ENCODE peak calls at places on chromosomes 7 and 10, in four cellular contexts. W, I, P and G are unnamed samples.

GRCh38 chr7:44912775-44913347 is 27.5 kb upstream of the PURB start:
- DNase-seq in W (no peak), I (peak; percentile 20), P (no peak), G (no peak)

GRCh38 chr10:13852872-13853271 is 266.1 kb downstream of the PRPF18 start:
- DNase-seq in W (no peak), I (no peak), P (no peak), G (no peak)

GRCh38 chr7:27101906-27102577 is 441 bp downstream of the HOXA2 start:
- DNase-seq in W (no peak), I (no peak), P (no peak), G (no peak)

GRCh38 chr10:131815366-131816156 is 85.2 kb upstream of the PPP2R2D start:
- DNase-seq in W (no peak), I (no peak), P (no peak), G (no peak)

GRCh38 chr7:17029150-17029549 is 147.4 kb upstream of the AGR3 start:
- DNase-seq in W (no peak), I (no peak), P (no peak), G (no peak)

GRCh38 chr10:69224862-69225657 is 4.9 kb downstream of the HKDC1 start:
- DNase-seq in W (no peak), I (no peak), P (no peak), G (no peak)

GRCh38 chr7:158840604-158841003 is 11.3 kb upstream of the ESYT2 start:
- DNase-seq in W (no peak), I (no peak), P (no peak), G (no peak)

GRCh38 chr7:105408791-105409410 is 20.2 kb upstream of the SRPK2 start:
- DNase-seq in W (no peak), I (no peak), P (no peak), G (no peak)

GRCh38 chr10:86970152-86970886 is 2.0 kb downstream of the ADIRF start:
- DNase-seq in W (no peak), I (no peak), P (no peak), G (peak; percentile 62)

GRCh38 chr7:33399528-33400213 is 270.3 kb downstream of the BBS9 start:
- DNase-seq in W (no peak), I (no peak), P (no peak), G (no peak)

GRCh38 chr7:153522261-153522660 is 529.9 kb upstream of the DPP6 start:
- DNase-seq in W (no peak), I (no peak), P (no peak), G (no peak)

GRCh38 chr10:34113504-34114225 is 701.4 kb downstream of the PARD3 start:
- DNase-seq in W (no peak), I (no peak), P (no peak), G (no peak)

GRCh38 chr7:136897676-136898075 is 29.2 kb downstream of the CHRM2 start:
- DNase-seq in W (no peak), I (no peak), P (no peak), G (no peak)

GRCh38 chr10:55043540-55043939 is 242.5 kb upstream of the PCDH15 start:
- DNase-seq in W (no peak), I (no peak), P (no peak), G (no peak)

GRCh38 chr7:43112941-43113621 is 634 bp downstream of the HECW1 start:
- DNase-seq in W (peak; percentile 71), I (no peak), P (peak; percentile 23), G (no peak)

GRCh38 chr7:142800699-142801260 is 30.0 kb downstream of the PRSS2 start:
- DNase-seq in W (no peak), I (no peak), P (no peak), G (no peak)

GRCh38 chr7:105461518-105461917 is 60.6 kb downstream of the PUS7 start:
- DNase-seq in W (no peak), I (peak; percentile 21), P (no peak), G (no peak)

GRCh38 chr10:124640056-124640455 is 104.1 kb downstream of the FAM53B start:
- DNase-seq in W (no peak), I (no peak), P (no peak), G (no peak)

GRCh38 chr10:124639646-124640045 is 104.5 kb downstream of the FAM53B start:
- DNase-seq in W (no peak), I (no peak), P (no peak), G (no peak)

GRCh38 chr10:124640538-124641231 is 103.5 kb downstream of the FAM53B start:
- DNase-seq in W (no peak), I (no peak), P (peak; percentile 46), G (no peak)

GRCh38 chr10:124642076-124642710 is 102.0 kb downstream of the FAM53B start:
- DNase-seq in W (no peak), I (no peak), P (no peak), G (no peak)

DNA sequence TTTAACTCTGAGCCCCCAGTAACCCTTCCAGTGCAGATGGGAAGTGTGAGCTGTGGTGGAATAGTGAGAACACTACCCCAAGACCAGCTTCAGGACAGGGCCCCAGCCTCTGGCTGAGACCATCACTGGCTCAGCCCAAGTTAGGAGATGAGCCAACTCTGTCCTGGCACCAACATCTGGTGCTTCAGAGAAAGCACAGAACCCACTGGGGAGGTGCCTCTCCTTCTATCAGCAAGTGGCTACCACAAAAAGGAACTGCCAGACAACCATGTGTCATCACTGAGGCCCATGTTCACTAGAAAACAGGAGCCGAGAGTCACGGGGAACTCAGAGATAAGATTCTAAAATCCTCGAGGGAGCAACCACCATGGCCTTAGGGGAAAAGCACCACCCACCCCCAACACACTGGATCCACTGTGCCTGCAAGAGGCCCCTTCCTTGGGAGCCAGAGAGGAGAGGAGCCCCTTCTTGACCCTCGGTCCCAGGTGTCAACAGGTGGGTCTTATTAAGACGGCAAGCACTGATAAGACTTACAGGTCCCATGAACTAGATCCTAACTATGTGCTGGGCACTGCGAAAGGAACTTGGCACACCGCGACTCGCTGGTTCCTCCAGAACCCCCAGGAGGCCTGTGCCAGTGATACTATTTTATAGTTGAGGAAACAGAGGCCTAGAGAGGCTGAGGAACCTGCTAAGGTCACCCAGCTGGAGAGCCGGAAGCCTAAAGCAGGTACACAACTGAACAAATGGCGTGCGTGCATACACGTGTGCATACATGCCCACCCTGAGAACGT is 102.7 kb downstream of the FAM53B start:
- DNase-seq in W (no peak), I (no peak), P (peak; percentile 41), G (no peak)
- TF ChIP-seq ZNF274 in W (no peak), I (no peak), P (no peak), G (no peak)

GRCh38 chr10:88830643-88831277 is 20.9 kb downstream of the ANKRD22 start:
- DNase-seq in W (no peak), I (no peak), P (no peak), G (no peak)
- H3K4me3 ChIP-seq in W (no peak overlapping the region), I (no peak overlapping the region), P (no peak overlapping the region), G (no peak overlapping the region)

DNA sequence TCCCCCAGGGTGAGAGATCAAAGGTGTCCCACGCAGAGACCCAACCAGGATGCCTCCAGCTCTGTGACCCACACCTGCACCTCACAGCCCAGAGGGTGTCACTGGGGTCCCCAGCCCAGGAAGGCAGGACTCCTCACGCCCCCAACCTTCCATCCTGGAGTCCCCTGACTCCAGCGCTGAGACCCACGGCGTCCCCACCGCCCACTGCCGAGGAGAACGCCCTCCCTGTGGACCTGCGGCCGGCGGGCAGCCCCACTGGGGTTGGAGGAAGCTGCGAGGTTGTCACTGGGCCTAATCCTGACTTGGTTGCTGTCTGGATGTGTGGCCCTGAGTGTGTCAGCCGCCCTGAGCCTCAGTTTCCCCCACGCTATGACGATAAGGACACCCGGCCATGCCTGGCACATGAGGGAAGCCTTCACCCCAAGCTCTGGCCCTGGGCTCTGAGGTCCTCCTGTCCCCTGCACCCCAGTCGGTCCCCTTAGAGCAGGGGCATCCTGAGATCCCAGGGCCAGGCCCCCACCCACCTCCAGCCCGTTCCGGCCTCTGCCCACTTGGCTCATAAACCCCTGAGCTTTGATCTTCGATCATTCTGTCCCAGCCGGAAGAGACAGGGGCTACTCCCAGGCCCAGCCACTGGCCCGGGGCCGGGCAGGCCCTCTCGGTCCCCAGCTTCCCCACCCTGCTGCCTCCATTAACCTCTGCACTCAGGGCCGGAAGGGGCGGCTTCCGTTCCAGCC is 113.3 kb downstream of the UNCX start:
- DNase-seq in W (no peak), I (no peak), P (no peak), G (no peak)
- TF ChIP-seq ZNF274 in W (no peak), I (no peak), P (no peak), G (no peak)

GRCh38 chr10:110426294-110427153 is 71.2 kb upstream of the DUSP5 start:
- DNase-seq in W (no peak), I (no peak), P (no peak), G (no peak)
- H3K4me3 ChIP-seq in W (no peak overlapping the region), I (no peak overlapping the region), P (no peak overlapping the region), G (no peak overlapping the region)

GRCh38 chr7:115679976-115680375 is 350.6 kb downstream of the TFEC start:
- DNase-seq in W (peak; percentile 57), I (peak; percentile 58), P (no peak), G (peak; percentile 38)
- TF ChIP-seq ZNF274 in W (no peak), I (no peak), P (no peak), G (no peak)

GRCh38 chr10:118995739-118996138 is 33.8 kb upstream of the NANOS1 start:
- DNase-seq in W (no peak), I (no peak), P (no peak), G (no peak)
- H3K4me3 ChIP-seq in W (no peak overlapping the region), I (no peak overlapping the region), P (no peak overlapping the region), G (no peak overlapping the region)

GRCh38 chr10:51687296-51687695 is 12.1 kb downstream of the CSTF2T start:
- DNase-seq in W (no peak), I (no peak), P (no peak), G (no peak)

GRCh38 chr10:51679841-51680240 is 19.6 kb downstream of the CSTF2T start:
- DNase-seq in W (no peak), I (no peak), P (no peak), G (no peak)

GRCh38 chr10:51685768-51686167 is 13.6 kb downstream of the CSTF2T start:
- DNase-seq in W (no peak), I (no peak), P (no peak), G (no peak)

DNA sequence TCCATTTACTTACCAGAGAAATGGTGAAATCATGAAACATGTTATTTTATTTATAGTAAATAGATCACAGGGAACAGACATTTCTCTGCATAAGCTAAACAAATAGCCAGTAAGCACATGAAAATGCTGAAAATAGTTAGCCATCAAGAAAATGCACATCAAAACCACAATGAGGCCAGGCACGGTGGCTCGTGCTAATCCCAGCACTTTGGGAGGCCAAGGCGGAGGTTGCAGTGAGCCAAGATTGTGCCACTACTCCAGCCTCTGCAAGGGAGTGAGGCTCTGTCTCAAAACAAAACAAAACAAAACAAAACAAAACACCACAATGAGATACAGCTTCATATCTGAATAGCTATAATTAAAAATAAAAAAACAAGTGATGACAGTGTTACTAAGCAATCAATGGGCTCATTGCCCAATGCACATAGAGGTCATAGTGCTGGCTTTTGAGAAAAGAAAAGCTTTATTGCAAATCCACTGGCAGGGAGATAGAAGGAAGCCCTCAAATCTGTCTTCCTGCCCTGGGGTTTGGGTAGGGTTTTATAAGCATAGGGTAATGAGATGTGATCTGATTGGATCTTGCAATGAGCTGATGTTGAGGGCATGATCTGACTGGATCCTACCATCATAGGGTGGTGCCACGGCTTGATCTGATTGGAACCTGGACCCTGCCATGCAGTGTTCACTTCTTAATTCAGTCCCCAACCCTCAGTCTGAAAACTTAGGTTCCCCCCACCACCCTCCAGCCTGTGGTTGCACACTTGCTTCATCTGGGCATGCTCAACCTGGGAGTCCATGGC is 16.2 kb downstream of the CSTF2T start:
- DNase-seq in W (no peak), I (no peak), P (no peak), G (no peak)
- TF ChIP-seq ZNF274 in W (no peak), I (no peak), P (no peak), G (no peak)